ENCODE peak calls at places on chromosomes 1 and 21, in nine cellular contexts. One of them, this sample, is unnamed.

GRCh38 chr1:204307334-204307883 is 52.3 kb downstream of the PLEKHA6 start:
- DNase-seq in C1 segment of cervical spinal cord: no peak
- DNase-seq in activated naive CD4-positive, alpha-beta T cell: no peak
- DNase-seq in GM12892: no peak
- DNase-seq in GM23248: peak
- DNase-seq in endothelial cell: peak
- DNase-seq in hepatic stellate cell: no peak
- DNase-seq in ACHN: no peak
- DNase-seq in PC-9: no peak
- DNase-seq in this sample: no peak

GRCh38 chr1:3651011-3651938 is 1.0 kb upstream of the TP73 start:
- DNase-seq in GM23248: peak
- DNase-seq in activated naive CD4-positive, alpha-beta T cell: no peak
- DNase-seq in endothelial cell: no peak
- DNase-seq in hepatic stellate cell: no peak
- DNase-seq in PC-9: no peak
- DNase-seq in ACHN: no peak
- DNase-seq in GM12892: no peak
- DNase-seq in C1 segment of cervical spinal cord: peak
- DNase-seq in this sample: no peak

GRCh38 chr1:67463298-67463960 is 33.2 kb upstream of the SERBP1 start:
- DNase-seq in C1 segment of cervical spinal cord: no peak
- DNase-seq in GM23248: no peak
- DNase-seq in endothelial cell: no peak
- DNase-seq in PC-9: no peak
- DNase-seq in ACHN: no peak
- DNase-seq in GM12892: no peak
- DNase-seq in activated naive CD4-positive, alpha-beta T cell: no peak
- DNase-seq in hepatic stellate cell: peak
- DNase-seq in this sample: no peak

GRCh38 chr1:30330644-30331043 is 392.7 kb downstream of the MATN1 start:
- DNase-seq in ACHN: no peak
- DNase-seq in activated naive CD4-positive, alpha-beta T cell: no peak
- DNase-seq in hepatic stellate cell: no peak
- DNase-seq in C1 segment of cervical spinal cord: no peak
- DNase-seq in GM23248: no peak
- DNase-seq in PC-9: no peak
- DNase-seq in GM12892: no peak
- DNase-seq in endothelial cell: no peak
- DNase-seq in this sample: no peak

GRCh38 chr1:206717237-206717989 is 32.7 kb downstream of the MAPKAPK2 start:
- DNase-seq in GM12892: no peak
- DNase-seq in hepatic stellate cell: no peak
- DNase-seq in activated naive CD4-positive, alpha-beta T cell: no peak
- DNase-seq in GM23248: no peak
- DNase-seq in C1 segment of cervical spinal cord: no peak
- DNase-seq in PC-9: no peak
- DNase-seq in endothelial cell: no peak
- DNase-seq in ACHN: peak
- DNase-seq in this sample: peak

GRCh38 chr1:32977546-32978087 is 13.0 kb upstream of the RNF19B start:
- DNase-seq in ACHN: no peak
- DNase-seq in GM23248: no peak
- DNase-seq in GM12892: no peak
- DNase-seq in activated naive CD4-positive, alpha-beta T cell: no peak
- DNase-seq in endothelial cell: no peak
- DNase-seq in C1 segment of cervical spinal cord: no peak
- DNase-seq in PC-9: no peak
- DNase-seq in hepatic stellate cell: no peak
- DNase-seq in this sample: no peak

GRCh38 chr1:115643219-115643618 is 1.4 kb downstream of the VANGL1 start:
- DNase-seq in PC-9: no peak
- DNase-seq in hepatic stellate cell: no peak
- DNase-seq in C1 segment of cervical spinal cord: no peak
- DNase-seq in GM12892: no peak
- DNase-seq in activated naive CD4-positive, alpha-beta T cell: no peak
- DNase-seq in endothelial cell: no peak
- DNase-seq in GM23248: no peak
- DNase-seq in ACHN: no peak
- DNase-seq in this sample: no peak

GRCh38 chr1:62429581-62429980 is 7.3 kb upstream of the USP1 start:
- DNase-seq in GM12892: no peak
- DNase-seq in C1 segment of cervical spinal cord: no peak
- DNase-seq in GM23248: peak
- DNase-seq in hepatic stellate cell: no peak
- DNase-seq in ACHN: no peak
- DNase-seq in PC-9: no peak
- DNase-seq in activated naive CD4-positive, alpha-beta T cell: no peak
- DNase-seq in endothelial cell: no peak
- DNase-seq in this sample: no peak

GRCh38 chr1:150236614-150236934 is 662 bp upstream of the ANP32E start:
- DNase-seq in PC-9: no peak
- DNase-seq in endothelial cell: no peak
- DNase-seq in hepatic stellate cell: no peak
- DNase-seq in ACHN: no peak
- DNase-seq in GM23248: no peak
- DNase-seq in C1 segment of cervical spinal cord: no peak
- DNase-seq in GM12892: no peak
- DNase-seq in activated naive CD4-positive, alpha-beta T cell: no peak
- DNase-seq in this sample: no peak

GRCh38 chr1:212671342-212672031 is 28.2 kb downstream of the BATF3 start:
- DNase-seq in hepatic stellate cell: peak
- DNase-seq in activated naive CD4-positive, alpha-beta T cell: no peak
- DNase-seq in C1 segment of cervical spinal cord: no peak
- DNase-seq in GM12892: no peak
- DNase-seq in endothelial cell: no peak
- DNase-seq in ACHN: peak
- DNase-seq in GM23248: peak
- DNase-seq in PC-9: peak
- DNase-seq in this sample: peak

GRCh38 chr1:231192620-231193163 is 30.8 kb downstream of the TRIM67 start:
- DNase-seq in activated naive CD4-positive, alpha-beta T cell: no peak
- DNase-seq in hepatic stellate cell: no peak
- DNase-seq in C1 segment of cervical spinal cord: peak
- DNase-seq in GM23248: no peak
- DNase-seq in ACHN: peak
- DNase-seq in PC-9: peak
- DNase-seq in GM12892: no peak
- DNase-seq in endothelial cell: no peak
- DNase-seq in this sample: no peak

GRCh38 chr1:41521766-41522165 is 37.3 kb upstream of the EDN2 start:
- DNase-seq in endothelial cell: no peak
- DNase-seq in ACHN: no peak
- DNase-seq in C1 segment of cervical spinal cord: no peak
- DNase-seq in GM12892: no peak
- DNase-seq in activated naive CD4-positive, alpha-beta T cell: no peak
- DNase-seq in hepatic stellate cell: no peak
- DNase-seq in GM23248: no peak
- DNase-seq in PC-9: no peak
- DNase-seq in this sample: no peak

GRCh38 chr1:168783831-168784230 is 54.8 kb upstream of the DPT start:
- DNase-seq in PC-9: no peak
- DNase-seq in GM12892: no peak
- DNase-seq in hepatic stellate cell: no peak
- DNase-seq in C1 segment of cervical spinal cord: no peak
- DNase-seq in ACHN: no peak
- DNase-seq in activated naive CD4-positive, alpha-beta T cell: no peak
- DNase-seq in GM23248: peak
- DNase-seq in endothelial cell: no peak
- DNase-seq in this sample: no peak

GRCh38 chr1:15348648-15349047 is 61.0 kb upstream of the EFHD2 start:
- DNase-seq in activated naive CD4-positive, alpha-beta T cell: no peak
- DNase-seq in PC-9: no peak
- DNase-seq in GM23248: no peak
- DNase-seq in hepatic stellate cell: no peak
- DNase-seq in GM12892: no peak
- DNase-seq in endothelial cell: no peak
- DNase-seq in C1 segment of cervical spinal cord: no peak
- DNase-seq in ACHN: no peak
- DNase-seq in this sample: no peak

GRCh38 chr21:29423051-29423450 is 124.3 kb downstream of the BACH1 start:
- DNase-seq in C1 segment of cervical spinal cord: no peak
- DNase-seq in GM23248: no peak
- DNase-seq in PC-9: no peak
- DNase-seq in activated naive CD4-positive, alpha-beta T cell: no peak
- DNase-seq in endothelial cell: no peak
- DNase-seq in hepatic stellate cell: no peak
- DNase-seq in GM12892: no peak
- DNase-seq in ACHN: no peak
- DNase-seq in this sample: no peak

GRCh38 chr1:76864383-76864782 is 2.9 kb upstream of the ST6GALNAC5 start:
- DNase-seq in endothelial cell: no peak
- DNase-seq in hepatic stellate cell: no peak
- DNase-seq in activated naive CD4-positive, alpha-beta T cell: no peak
- DNase-seq in PC-9: no peak
- DNase-seq in ACHN: no peak
- DNase-seq in GM12892: no peak
- DNase-seq in GM23248: peak
- DNase-seq in C1 segment of cervical spinal cord: no peak
- DNase-seq in this sample: no peak

GRCh38 chr1:215104283-215104682 is 21.7 kb downstream of the KCNK2 start:
- DNase-seq in endothelial cell: no peak
- DNase-seq in activated naive CD4-positive, alpha-beta T cell: no peak
- DNase-seq in PC-9: no peak
- DNase-seq in GM12892: no peak
- DNase-seq in ACHN: peak
- DNase-seq in GM23248: peak
- DNase-seq in hepatic stellate cell: no peak
- DNase-seq in C1 segment of cervical spinal cord: no peak
- DNase-seq in this sample: no peak

GRCh38 chr1:82387070-82387366 is 586.3 kb downstream of the ADGRL2 start:
- DNase-seq in GM12892: no peak
- DNase-seq in C1 segment of cervical spinal cord: no peak
- DNase-seq in GM23248: no peak
- DNase-seq in PC-9: no peak
- DNase-seq in ACHN: no peak
- DNase-seq in hepatic stellate cell: no peak
- DNase-seq in endothelial cell: no peak
- DNase-seq in activated naive CD4-positive, alpha-beta T cell: no peak
- DNase-seq in this sample: no peak

GRCh38 chr21:19368944-19369343 is 965.4 kb upstream of the TMPRSS15 start:
- DNase-seq in ACHN: no peak
- DNase-seq in activated naive CD4-positive, alpha-beta T cell: no peak
- DNase-seq in PC-9: no peak
- DNase-seq in GM12892: no peak
- DNase-seq in GM23248: no peak
- DNase-seq in C1 segment of cervical spinal cord: no peak
- DNase-seq in endothelial cell: no peak
- DNase-seq in hepatic stellate cell: no peak
- DNase-seq in this sample: no peak

GRCh38 chr1:1361982-1362423 is 3.6 kb upstream of the MXRA8 start:
- DNase-seq in endothelial cell: no peak
- DNase-seq in ACHN: no peak
- DNase-seq in hepatic stellate cell: peak
- DNase-seq in C1 segment of cervical spinal cord: no peak
- DNase-seq in GM12892: no peak
- DNase-seq in PC-9: no peak
- DNase-seq in GM23248: peak
- DNase-seq in activated naive CD4-positive, alpha-beta T cell: no peak
- DNase-seq in this sample: no peak

GRCh38 chr1:67749263-67749843 is 64.4 kb downstream of the GADD45A start:
- DNase-seq in activated naive CD4-positive, alpha-beta T cell: no peak
- DNase-seq in GM12892: no peak
- DNase-seq in C1 segment of cervical spinal cord: no peak
- DNase-seq in PC-9: no peak
- DNase-seq in GM23248: no peak
- DNase-seq in ACHN: no peak
- DNase-seq in endothelial cell: no peak
- DNase-seq in hepatic stellate cell: no peak
- DNase-seq in this sample: no peak

GRCh38 chr1:54428838-54429513 is 22.8 kb upstream of the SSBP3 start:
- DNase-seq in hepatic stellate cell: no peak
- DNase-seq in endothelial cell: no peak
- DNase-seq in GM23248: no peak
- DNase-seq in PC-9: no peak
- DNase-seq in activated naive CD4-positive, alpha-beta T cell: no peak
- DNase-seq in ACHN: no peak
- DNase-seq in GM12892: no peak
- DNase-seq in C1 segment of cervical spinal cord: no peak
- DNase-seq in this sample: no peak

GRCh38 chr1:66788231-66788939 is 12.7 kb downstream of the INSL5 start:
- DNase-seq in activated naive CD4-positive, alpha-beta T cell: no peak
- DNase-seq in ACHN: no peak
- DNase-seq in PC-9: peak
- DNase-seq in GM12892: no peak
- DNase-seq in hepatic stellate cell: no peak
- DNase-seq in endothelial cell: no peak
- DNase-seq in GM23248: no peak
- DNase-seq in C1 segment of cervical spinal cord: no peak
- DNase-seq in this sample: no peak

GRCh38 chr1:218711021-218711420 is 365.9 kb downstream of the TGFB2 start:
- DNase-seq in hepatic stellate cell: no peak
- DNase-seq in GM23248: peak
- DNase-seq in PC-9: no peak
- DNase-seq in endothelial cell: no peak
- DNase-seq in C1 segment of cervical spinal cord: no peak
- DNase-seq in GM12892: no peak
- DNase-seq in ACHN: no peak
- DNase-seq in activated naive CD4-positive, alpha-beta T cell: no peak
- DNase-seq in this sample: no peak

GRCh38 chr1:232335261-232335660 is 294.7 kb downstream of the SIPA1L2 start:
- DNase-seq in PC-9: no peak
- DNase-seq in ACHN: no peak
- DNase-seq in endothelial cell: no peak
- DNase-seq in GM23248: no peak
- DNase-seq in C1 segment of cervical spinal cord: no peak
- DNase-seq in activated naive CD4-positive, alpha-beta T cell: no peak
- DNase-seq in hepatic stellate cell: no peak
- DNase-seq in GM12892: no peak
- DNase-seq in this sample: no peak

GRCh38 chr1:86233406-86233805 is 76.8 kb upstream of the COL24A1 start:
- DNase-seq in GM23248: no peak
- DNase-seq in C1 segment of cervical spinal cord: no peak
- DNase-seq in GM12892: no peak
- DNase-seq in PC-9: no peak
- DNase-seq in ACHN: no peak
- DNase-seq in activated naive CD4-positive, alpha-beta T cell: no peak
- DNase-seq in hepatic stellate cell: no peak
- DNase-seq in endothelial cell: no peak
- DNase-seq in this sample: no peak

GRCh38 chr21:18646114-18646513 is 242.5 kb upstream of the TMPRSS15 start:
- DNase-seq in ACHN: no peak
- DNase-seq in C1 segment of cervical spinal cord: no peak
- DNase-seq in activated naive CD4-positive, alpha-beta T cell: no peak
- DNase-seq in hepatic stellate cell: no peak
- DNase-seq in PC-9: no peak
- DNase-seq in GM23248: no peak
- DNase-seq in GM12892: no peak
- DNase-seq in endothelial cell: no peak
- DNase-seq in this sample: peak

GRCh38 chr1:64505232-64505943 is 35.5 kb downstream of the CACHD1 start:
- DNase-seq in endothelial cell: peak
- DNase-seq in ACHN: peak
- DNase-seq in C1 segment of cervical spinal cord: no peak
- DNase-seq in hepatic stellate cell: no peak
- DNase-seq in GM12892: peak
- DNase-seq in activated naive CD4-positive, alpha-beta T cell: peak
- DNase-seq in PC-9: peak
- DNase-seq in GM23248: no peak
- DNase-seq in this sample: no peak

GRCh38 chr1:53557830-53558784 is 98.9 kb downstream of the DMRTB1 start:
- DNase-seq in activated naive CD4-positive, alpha-beta T cell: no peak
- DNase-seq in hepatic stellate cell: no peak
- DNase-seq in C1 segment of cervical spinal cord: no peak
- DNase-seq in PC-9: no peak
- DNase-seq in endothelial cell: no peak
- DNase-seq in ACHN: no peak
- DNase-seq in GM23248: no peak
- DNase-seq in GM12892: no peak
- DNase-seq in this sample: no peak

GRCh38 chr1:62068978-62069377 is 125.7 kb upstream of the L1TD1 start:
- DNase-seq in hepatic stellate cell: peak
- DNase-seq in activated naive CD4-positive, alpha-beta T cell: no peak
- DNase-seq in GM23248: peak
- DNase-seq in endothelial cell: no peak
- DNase-seq in PC-9: no peak
- DNase-seq in ACHN: no peak
- DNase-seq in GM12892: no peak
- DNase-seq in C1 segment of cervical spinal cord: peak
- DNase-seq in this sample: no peak

GRCh38 chr1:115877511-115877910 is 36.6 kb upstream of the NHLH2 start:
- DNase-seq in ACHN: no peak
- DNase-seq in PC-9: no peak
- DNase-seq in GM23248: no peak
- DNase-seq in C1 segment of cervical spinal cord: no peak
- DNase-seq in activated naive CD4-positive, alpha-beta T cell: no peak
- DNase-seq in GM12892: no peak
- DNase-seq in endothelial cell: peak
- DNase-seq in hepatic stellate cell: no peak
- DNase-seq in this sample: no peak

This sample was measured in GF-D8.